ENCODE peak calls at places on chromosomes 7 and 10, in six cellular contexts. F, C, J, L, M and W are unnamed samples.

GRCh38 chr7:1603346-1604211 is 33.7 kb upstream of the PSMG3 start:
- DNase-seq in M (no peak), C (no peak), F (no peak), J (no peak), L (no peak), W (no peak)

GRCh38 chr7:30556854-30557644 is 37.6 kb upstream of the GARS1 start:
- DNase-seq in C (no peak), J (peak; percentile 93), F (no peak), M (no peak), L (no peak), W (no peak)

GRCh38 chr10:25048463-25048862 is 32.1 kb downstream of the THNSL1 start:
- DNase-seq in J (no peak), L (no peak), F (no peak), C (no peak), M (peak; percentile 51), W (no peak)

GRCh38 chr10:50470798-50471582 is 152.8 kb downstream of the SGMS1 start:
- DNase-seq in J (peak; percentile 70), C (no peak), M (no peak), F (no peak), L (no peak), W (no peak)

GRCh38 chr10:71714055-71714454 is 5.5 kb downstream of the C10orf105 start:
- DNase-seq in M (no peak), F (no peak), C (no peak), L (no peak), J (no peak), W (no peak)

GRCh38 chr7:23396222-23396621 is 74.1 kb downstream of the IGF2BP3 start:
- DNase-seq in F (no peak), L (no peak), M (no peak), C (no peak), J (no peak), W (no peak)

GRCh38 chr7:134694299-134694698 is 47.6 kb downstream of the BPGM start:
- DNase-seq in C (no peak), F (no peak), M (no peak), J (no peak), L (no peak), W (no peak)

GRCh38 chr7:101529560-101529959 is 99.5 kb downstream of the MYL10 start:
- DNase-seq in J (no peak), F (no peak), L (no peak), M (no peak), C (no peak), W (no peak)

GRCh38 chr7:139249179-139249822 is 18.3 kb downstream of the UBN2 start:
- DNase-seq in J (no peak), L (no peak), M (no peak), C (no peak), F (no peak), W (no peak)

GRCh38 chr10:19985745-19986144 is 169.5 kb downstream of the PLXDC2 start:
- DNase-seq in J (no peak), L (no peak), M (no peak), C (no peak), F (no peak), W (no peak)

GRCh38 chr7:98869374-98870070 is at the start of gene TMEM130:
- DNase-seq in C (no peak), L (no peak), F (no peak), M (peak; percentile 42), J (no peak), W (no peak)

GRCh38 chr10:37403776-37404175 is 278.4 kb downstream of the ANKRD30A start:
- DNase-seq in L (no peak), F (no peak), C (no peak), J (peak; percentile 66), M (no peak), W (no peak)

GRCh38 chr7:139422126-139422525 is 61.3 kb downstream of the KLRG2 start:
- DNase-seq in C (no peak), M (no peak), F (peak; percentile 28), J (no peak), L (no peak), W (no peak)

GRCh38 chr7:4103352-4104091 is 578.6 kb upstream of the FOXK1 start:
- DNase-seq in M (no peak), L (no peak), F (no peak), C (no peak), J (peak; percentile 43), W (no peak)

GRCh38 chr10:78920011-78920410 is 148.8 kb upstream of the ZMIZ1 start:
- DNase-seq in M (no peak), F (no peak), J (peak; percentile 65), L (no peak), C (no peak), W (no peak)

GRCh38 chr10:99682032-99682431 is 22.7 kb downstream of the ENTPD7 start:
- DNase-seq in M (no peak), C (no peak), J (no peak), L (no peak), F (no peak), W (no peak)

GRCh38 chr7:80259-81236 is 111.8 kb upstream of the FAM20C start:
- DNase-seq in M (peak; percentile 34), F (no peak), C (no peak), L (peak; percentile 15), J (no peak), W (no peak)

GRCh38 chr7:106178593-106179134 is 66.6 kb upstream of the SYPL1 start:
- DNase-seq in J (peak; percentile 55), M (no peak), C (no peak), L (no peak), F (no peak), W (peak; percentile 13)

GRCh38 chr7:88881136-88881535 is 85.6 kb upstream of the TEX47 start:
- DNase-seq in M (no peak), C (no peak), J (no peak), F (no peak), L (no peak), W (no peak)

GRCh38 chr7:150450491-150450992 is at the start of gene GIMAP8:
- DNase-seq in J (no peak), C (peak; percentile 59), F (no peak), M (peak; percentile 63), L (peak; percentile 83), W (peak; percentile 48)

GRCh38 chr10:93379366-93380042 is 102.6 kb downstream of the MYOF start:
- DNase-seq in F (no peak), L (no peak), M (no peak), J (peak; percentile 69), C (no peak), W (peak; percentile 11)

GRCh38 chr7:128266891-128267839 is 26.1 kb downstream of the LEP start:
- DNase-seq in L (peak; percentile 49), M (no peak), J (peak; percentile 67), F (peak; percentile 93), C (no peak), W (no peak)

GRCh38 chr7:47580811-47581331 is 1.0 kb downstream of the TNS3 start:
- DNase-seq in L (no peak), F (no peak), J (no peak), M (no peak), C (no peak), W (no peak)

GRCh38 chr7:47581821-47582747 is at the start of gene TNS3:
- DNase-seq in L (no peak), C (no peak), F (peak; percentile 47), M (peak; percentile 82), J (peak; percentile 47), W (no peak)

GRCh38 chr7:47584128-47584865 is 2.4 kb upstream of the TNS3 start:
- DNase-seq in L (no peak), F (no peak), M (no peak), J (no peak), C (no peak), W (no peak)

GRCh38 chr7:47581442-47581820 is 480 bp downstream of the TNS3 start:
- DNase-seq in F (peak; percentile 21), M (peak; percentile 75), C (no peak), J (no peak), L (no peak), W (no peak)

GRCh38 chr7:47582748-47583740 is 1.1 kb upstream of the TNS3 start:
- DNase-seq in F (no peak), M (no peak), C (no peak), L (no peak), J (no peak), W (no peak)
- H3K4me3 ChIP-seq in F (no peak overlapping the region), M (no peak overlapping the region), C (no peak overlapping the region), L (no peak overlapping the region), J (no peak overlapping the region), W (no peak overlapping the region)

GRCh38 chr7:52764502-52765169 is 270.8 kb upstream of the POM121L12 start:
- DNase-seq in C (no peak), F (peak; percentile 14), M (no peak), L (no peak), J (no peak), W (no peak)
- H3K9me3 ChIP-seq in C (no peaks in the 10 kb centered on the region), F (no peaks in the 10 kb centered on the region), M (no peaks in the 10 kb centered on the region), L (no peaks in the 10 kb centered on the region), J (peaks cover 14% of the 10 kb centered on the region), W (peaks cover 12% of the 10 kb centered on the region)

GRCh38 chr10:8070440-8070839 is 16.0 kb downstream of the GATA3 start:
- DNase-seq in M (no peak), J (peak; percentile 77), L (no peak), C (no peak), F (no peak), W (no peak)

GRCh38 chr10:8071006-8071405 is 16.5 kb downstream of the GATA3 start:
- DNase-seq in C (no peak), L (no peak), J (peak; percentile 74), F (no peak), M (no peak), W (no peak)

GRCh38 chr10:8073696-8074416 is 19.4 kb downstream of the GATA3 start:
- DNase-seq in F (peak; percentile 46), J (peak; percentile 40), M (no peak), L (no peak), C (no peak), W (no peak)

GRCh38 chr10:8071666-8072065 is 17.2 kb downstream of the GATA3 start:
- DNase-seq in C (no peak), L (no peak), M (no peak), J (no peak), F (no peak), W (no peak)

GRCh38 chr10:8072211-8072610 is 17.7 kb downstream of the GATA3 start:
- DNase-seq in C (no peak), L (no peak), M (no peak), J (no peak), F (peak; percentile 60), W (no peak)
- H3K27me3 ChIP-seq in C (no peaks in the 10 kb centered on the region), L (no peaks in the 10 kb centered on the region), M (no peaks in the 10 kb centered on the region), J (no peaks in the 10 kb centered on the region), F (no peaks in the 10 kb centered on the region), W (no peaks in the 10 kb centered on the region)

GRCh38 chr7:8436965-8437364 is 3.6 kb downstream of the NXPH1 start:
- DNase-seq in F (peak; percentile 78), C (peak; percentile 5), J (peak; percentile 29), L (no peak), M (peak; percentile 50), W (no peak)
- H3K4me3 ChIP-seq in F (peak overlapping the region; percentile 40), C (no peak overlapping the region), J (no peak overlapping the region), L (no peak overlapping the region), M (no peak overlapping the region), W (no peak overlapping the region)

DNA sequence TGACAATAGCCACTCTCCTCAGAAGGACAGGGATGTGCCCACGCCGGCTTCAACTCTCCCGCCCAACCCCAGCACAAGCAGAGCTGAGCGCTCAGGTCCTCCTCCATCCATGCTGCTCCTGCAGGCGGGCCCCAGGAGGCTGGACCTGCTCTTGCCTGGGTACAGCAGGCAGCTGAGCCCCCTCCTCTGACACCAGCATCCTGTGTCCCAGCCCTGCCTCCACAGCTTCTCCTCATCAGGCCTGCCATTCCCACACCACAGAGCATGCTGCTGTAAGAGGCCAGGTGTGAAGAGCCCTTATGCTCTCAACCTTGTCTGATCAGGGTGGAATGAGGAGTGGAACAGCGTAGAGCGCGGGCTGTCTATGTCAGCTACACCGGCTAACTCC is 302.2 kb downstream of the PTPRN2 start:
- DNase-seq in F (no peak), J (no peak), C (no peak), M (no peak), L (no peak), W (no peak)
- H3K9me3 ChIP-seq in F (no peaks in the 10 kb centered on the region), J (peaks cover 32% of the 10 kb centered on the region), C (peaks cover 5% of the 10 kb centered on the region), M (no peaks in the 10 kb centered on the region), L (no peaks in the 10 kb centered on the region), W (peaks cover 25% of the 10 kb centered on the region)